ENCODE peak calls at places on chromosomes 6 and 20, in five cellular contexts. R, M, E, G and D are unnamed samples. For H3K4me1, the result is how much of the 10 kb centered on the place peaks cover.

GRCh38 chr20:37706298-37706697 is 12.5 kb downstream of the CTNNBL1 start:
- DNase-seq in R (no peak), M (no peak), E (no peak), G (no peak), D (no peak)

GRCh38 chr6:123829302-123829953 is 25.8 kb downstream of the NKAIN2 start:
- DNase-seq in R (no peak), M (no peak), E (no peak), G (peak), D (no peak)

GRCh38 chr6:31096656-31097055 is 15.7 kb downstream of the C6orf15 start:
- DNase-seq in R (no peak), M (no peak), E (no peak), G (no peak), D (no peak)

GRCh38 chr20:61845276-61845675 is 220.4 kb downstream of the TAF4 start:
- DNase-seq in R (no peak), M (no peak), E (no peak), G (no peak), D (no peak)

GRCh38 chr20:32820000-32820697 is 395 bp downstream of the MAPRE1 start:
- DNase-seq in R (peak), M (peak), E (peak), G (peak), D (no peak)

GRCh38 chr6:139970591-139970991 is 596.1 kb upstream of the CITED2 start:
- DNase-seq in R (no peak), M (no peak), E (no peak), G (peak), D (no peak)

GRCh38 chr6:75230484-75231325 is 12.9 kb downstream of the COX7A2 start:
- DNase-seq in R (no peak), M (no peak), E (no peak), G (peak), D (no peak)

GRCh38 chr6:125781307-125781868 is 9.4 kb upstream of the NCOA7 start:
- DNase-seq in R (no peak), M (no peak), E (peak), G (no peak), D (peak)

GRCh38 chr6:161237176-161237575 is 36.7 kb downstream of the AGPAT4 start:
- DNase-seq in R (no peak), M (no peak), E (no peak), G (no peak), D (no peak)

GRCh38 chr20:13546497-13547131 is 92.1 kb downstream of the TASP1 start:
- DNase-seq in R (peak), M (peak), E (peak), G (peak), D (peak)

GRCh38 chr6:124882580-124883393 is 79.5 kb upstream of the RNF217 start:
- DNase-seq in R (no peak), M (no peak), E (no peak), G (peak), D (no peak)

GRCh38 chr6:147423111-147423510 is 85.4 kb upstream of the SAMD5 start:
- DNase-seq in R (no peak), M (no peak), E (no peak), G (no peak), D (no peak)

GRCh38 chr6:5260661-5261544 is at the start of the genes FARS2 and LYRM4:
- DNase-seq in R (peak), M (peak), E (peak), G (peak), D (peak)

GRCh38 chr20:20010639-20011500 is 6.3 kb upstream of the NAA20 start:
- DNase-seq in R (no peak), M (no peak), E (no peak), G (peak), D (no peak)

GRCh38 chr20:38321959-38322598 is 18.1 kb downstream of the BPI start:
- DNase-seq in R (no peak), M (peak), E (peak), G (peak), D (peak)

GRCh38 chr6:83546636-83547035 is 34.3 kb downstream of the PRSS35 start:
- DNase-seq in R (no peak), M (no peak), E (no peak), G (no peak), D (no peak)

GRCh38 chr20:49938173-49939163 is 2.3 kb downstream of the RNF114 start:
- DNase-seq in R (peak), M (no peak), E (peak), G (peak), D (peak)

GRCh38 chr6:43215066-43215465 is 14.2 kb downstream of the DNPH1 start:
- DNase-seq in R (no peak), M (no peak), E (no peak), G (no peak), D (no peak)

GRCh38 chr6:41167173-41167963 is 4.5 kb upstream of the TREM2 start:
- DNase-seq in R (no peak), M (no peak), E (no peak), G (peak), D (no peak)

GRCh38 chr6:149158076-149158475 is 159.4 kb upstream of the TAB2 start:
- DNase-seq in R (no peak), M (no peak), E (no peak), G (no peak), D (no peak)

GRCh38 chr6:113936093-113936934 is 34.6 kb downstream of the HDAC2 start:
- DNase-seq in R (no peak), M (no peak), E (no peak), G (peak), D (no peak)

GRCh38 chr6:53624491-53624890 is 41.1 kb downstream of the KLHL31 start:
- DNase-seq in R (no peak), M (no peak), E (no peak), G (no peak), D (no peak)

GRCh38 chr6:111810321-111811235 is 62.7 kb downstream of the FYN start:
- DNase-seq in R (no peak), M (no peak), E (no peak), G (no peak), D (no peak)
- H3K27ac ChIP-seq in R (no peak), M (no peak), E (no peak), G (no peak), D (no peak)

GRCh38 chr20:35312348-35312747 is 20.1 kb upstream of the FAM83C start:
- DNase-seq in R (no peak), M (no peak), E (no peak), G (peak), D (no peak)

GRCh38 chr20:35307666-35308653 is 15.7 kb upstream of the FAM83C start:
- DNase-seq in R (no peak), M (peak), E (peak), G (peak), D (peak)

GRCh38 chr20:35311822-35312221 is 19.6 kb upstream of the FAM83C start:
- DNase-seq in R (no peak), M (no peak), E (no peak), G (no peak), D (no peak)

GRCh38 chr20:35314460-35315198 is 22.4 kb upstream of the FAM83C start:
- DNase-seq in R (no peak), M (no peak), E (no peak), G (no peak), D (no peak)

DNA sequence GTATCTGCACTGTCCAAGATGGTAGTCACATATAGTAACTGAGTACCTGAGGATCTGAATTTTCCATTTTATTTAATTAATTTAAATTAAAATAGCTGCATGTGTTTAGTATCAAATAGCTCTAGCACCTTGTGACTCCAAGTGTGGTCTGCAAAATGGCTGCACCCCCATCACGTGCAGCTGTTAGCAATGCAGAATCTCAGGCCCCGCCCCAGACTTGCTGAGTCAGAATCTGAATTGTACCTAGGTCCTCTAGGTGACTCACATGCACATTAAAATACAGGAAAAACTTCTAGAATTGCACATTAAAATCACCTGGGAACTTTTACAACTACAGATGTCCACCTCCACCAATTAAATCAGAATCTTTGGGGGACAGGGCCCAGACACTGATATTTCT is 19.2 kb upstream of the FAM83C start:
- DNase-seq in R (no peak), M (no peak), E (no peak), G (no peak), D (no peak)
- H3K4me1 ChIP-seq in R (under half), M (under half), E (under half), G (half or more), D (under half)

DNA sequence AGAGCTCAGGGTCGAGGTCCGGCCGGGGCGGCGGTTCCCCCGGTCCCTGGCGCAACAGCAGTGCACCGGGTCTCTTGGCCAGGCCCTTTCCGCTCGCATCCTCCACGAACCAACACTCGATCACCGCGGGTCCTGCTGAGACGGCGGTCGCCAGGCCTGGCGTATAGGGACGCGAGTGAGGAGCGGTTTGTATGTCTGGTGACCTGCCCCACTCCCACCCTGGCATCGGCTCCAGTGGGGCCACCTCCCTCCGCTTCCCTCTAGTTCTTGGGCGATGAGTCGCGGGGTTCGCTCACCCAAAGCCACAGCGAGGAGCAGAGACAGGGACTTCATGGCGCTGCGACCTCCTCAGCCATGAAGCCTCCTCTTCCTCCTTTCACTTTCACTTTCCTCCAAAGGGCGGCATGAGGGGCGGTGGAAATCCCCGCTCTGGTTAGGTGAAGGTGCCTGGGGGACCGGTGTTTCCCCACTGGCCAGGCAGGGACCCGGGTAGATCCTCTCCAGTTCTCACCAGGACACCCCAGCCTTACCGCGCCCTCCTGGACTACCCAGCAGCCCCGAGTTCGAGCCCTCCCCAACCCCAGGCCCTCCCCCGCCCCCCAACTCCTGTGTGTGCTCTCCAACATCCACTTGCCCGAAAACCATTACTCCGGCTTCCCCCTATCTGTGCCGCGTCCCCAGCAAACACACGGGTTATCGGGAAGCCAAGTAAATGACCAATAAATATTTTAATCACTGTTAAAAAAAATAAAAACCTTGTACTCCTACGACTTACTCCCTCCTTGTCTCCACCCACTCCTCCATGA is at the start of gene TAPBP:
- DNase-seq in R (peak), M (peak), E (peak), G (peak), D (peak)
- TF ChIP-seq POLR2A in R (no peak), M (peak), E (no peak), G (peak), D (no peak)

DNA sequence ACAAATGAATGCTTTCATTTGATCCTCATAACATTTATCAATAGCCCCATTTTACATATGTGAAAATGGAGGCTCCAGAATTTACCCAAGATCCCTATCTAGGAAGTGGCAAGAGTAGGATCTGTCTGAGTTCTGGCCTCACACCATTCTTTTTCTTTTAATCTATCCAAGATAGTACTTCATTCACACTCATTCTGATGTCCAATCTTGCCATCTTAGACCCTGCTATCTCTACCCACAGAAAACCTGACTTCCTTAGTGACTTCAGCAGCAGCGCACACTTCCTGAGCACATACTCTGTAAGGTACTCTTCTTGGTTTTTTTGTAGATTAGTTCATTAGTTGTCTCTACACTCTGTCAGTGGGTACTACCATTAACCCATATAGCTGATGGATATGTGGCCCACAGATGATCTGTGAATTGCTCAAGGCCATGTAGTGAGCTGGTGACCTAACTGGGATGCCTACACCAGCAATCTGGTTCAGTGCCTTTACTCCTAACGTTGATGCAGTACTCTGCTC is 36.3 kb downstream of the COX4I2 start:
- DNase-seq in R (no peak), M (no peak), E (no peak), G (no peak), D (no peak)
- H3K27ac ChIP-seq in R (peak), M (peak), E (peak), G (peak), D (peak)